ENCODE peak calls at places on chromosomes 12 and 14, in six cellular contexts. One of them, this sample, is unnamed. For H3K4me1, the result is how much of the 10 kb centered on the place peaks cover.

GRCh38 chr12:115736360-115736759 is 541.1 kb downstream of the MED13L start:
- DNase-seq in stomach: no peak
- DNase-seq in A549: no peak
- DNase-seq in left ventricle myocardium inferior: no peak
- DNase-seq in IMR-90: no peak
- DNase-seq in suprapubic skin: no peak
- DNase-seq in this sample: no peak

GRCh38 chr12:4011597-4011996 is 138.4 kb upstream of the PARP11 start:
- DNase-seq in stomach: no peak
- DNase-seq in A549: peak
- DNase-seq in left ventricle myocardium inferior: no peak
- DNase-seq in IMR-90: no peak
- DNase-seq in suprapubic skin: no peak
- DNase-seq in this sample: no peak

GRCh38 chr12:85057370-85057963 is 21.3 kb downstream of the LRRIQ1 start:
- DNase-seq in stomach: no peak
- DNase-seq in A549: peak
- DNase-seq in left ventricle myocardium inferior: no peak
- DNase-seq in IMR-90: peak
- DNase-seq in suprapubic skin: no peak
- DNase-seq in this sample: peak

GRCh38 chr14:55600784-55601561 is 21.0 kb downstream of the KTN1 start:
- DNase-seq in stomach: no peak
- DNase-seq in A549: peak
- DNase-seq in left ventricle myocardium inferior: no peak
- DNase-seq in IMR-90: peak
- DNase-seq in suprapubic skin: no peak
- DNase-seq in this sample: no peak

GRCh38 chr14:76196980-76197379 is 45.3 kb downstream of the GPATCH2L start:
- DNase-seq in stomach: no peak
- DNase-seq in A549: no peak
- DNase-seq in left ventricle myocardium inferior: no peak
- DNase-seq in IMR-90: no peak
- DNase-seq in suprapubic skin: no peak
- DNase-seq in this sample: no peak

GRCh38 chr14:54881761-54882401 is 20.7 kb downstream of the GCH1 start:
- DNase-seq in stomach: no peak
- DNase-seq in A549: no peak
- DNase-seq in left ventricle myocardium inferior: no peak
- DNase-seq in IMR-90: peak
- DNase-seq in suprapubic skin: no peak
- DNase-seq in this sample: no peak

GRCh38 chr12:95615735-95616134 is 64.5 kb upstream of the USP44 start:
- DNase-seq in stomach: no peak
- DNase-seq in A549: no peak
- DNase-seq in left ventricle myocardium inferior: no peak
- DNase-seq in IMR-90: peak
- DNase-seq in suprapubic skin: no peak
- DNase-seq in this sample: no peak

GRCh38 chr14:83994020-83994419 is 1535.9 kb upstream of the FLRT2 start:
- DNase-seq in stomach: no peak
- DNase-seq in A549: no peak
- DNase-seq in left ventricle myocardium inferior: no peak
- DNase-seq in IMR-90: peak
- DNase-seq in suprapubic skin: no peak
- DNase-seq in this sample: no peak

GRCh38 chr12:122421815-122422737 is at the start of gene CLIP1:
- DNase-seq in stomach: peak
- DNase-seq in A549: peak
- DNase-seq in left ventricle myocardium inferior: peak
- DNase-seq in IMR-90: peak
- DNase-seq in suprapubic skin: peak
- DNase-seq in this sample: peak

GRCh38 chr14:90301580-90302181 is 30.1 kb downstream of the NRDE2 start:
- DNase-seq in stomach: no peak
- DNase-seq in A549: peak
- DNase-seq in left ventricle myocardium inferior: no peak
- DNase-seq in IMR-90: peak
- DNase-seq in suprapubic skin: no peak
- DNase-seq in this sample: no peak

GRCh38 chr14:80215756-80216581 is 4.7 kb upstream of the DIO2 start:
- DNase-seq in stomach: peak
- DNase-seq in A549: peak
- DNase-seq in left ventricle myocardium inferior: peak
- DNase-seq in IMR-90: peak
- DNase-seq in suprapubic skin: no peak
- DNase-seq in this sample: no peak

GRCh38 chr14:85595981-85596380 is 66.0 kb downstream of the FLRT2 start:
- DNase-seq in stomach: no peak
- DNase-seq in A549: no peak
- DNase-seq in left ventricle myocardium inferior: no peak
- DNase-seq in IMR-90: no peak
- DNase-seq in suprapubic skin: no peak
- DNase-seq in this sample: no peak

DNA sequence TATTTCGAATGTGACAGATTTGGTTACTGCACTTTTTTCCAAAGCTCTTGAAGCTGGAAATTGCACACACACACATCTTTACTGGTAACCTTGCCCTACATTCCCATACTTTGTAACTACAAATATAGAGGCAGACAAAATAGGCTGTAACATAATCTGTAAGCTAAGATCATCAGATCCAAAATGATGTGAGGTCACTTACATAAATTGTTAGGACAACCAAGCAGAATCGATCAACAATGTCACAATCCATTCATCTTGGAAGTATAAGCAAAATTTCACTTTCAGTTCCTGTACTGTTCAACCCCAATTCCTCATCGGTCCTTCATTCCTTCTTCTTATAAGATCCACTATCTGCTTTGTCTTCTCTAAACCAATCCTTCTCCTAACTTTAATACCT is 72.6 kb downstream of the EPS8 start:
- DNase-seq in stomach: no peak
- DNase-seq in A549: no peak
- DNase-seq in left ventricle myocardium inferior: no peak
- DNase-seq in IMR-90: no peak
- DNase-seq in suprapubic skin: no peak
- DNase-seq in this sample: no peak
- H3K4me1 ChIP-seq in stomach: under half
- H3K4me1 ChIP-seq in A549: half or more
- H3K4me1 ChIP-seq in left ventricle myocardium inferior: half or more
- H3K4me1 ChIP-seq in IMR-90: under half
- H3K4me1 ChIP-seq in suprapubic skin: under half
- H3K4me1 ChIP-seq in this sample: under half

GRCh38 chr12:53660064-53660463 is 15.8 kb downstream of the ATP5MC2 start:
- DNase-seq in stomach: no peak
- DNase-seq in A549: no peak
- DNase-seq in left ventricle myocardium inferior: no peak
- DNase-seq in IMR-90: no peak
- DNase-seq in suprapubic skin: no peak
- DNase-seq in this sample: no peak

GRCh38 chr12:53659609-53660008 is 16.3 kb downstream of the ATP5MC2 start:
- DNase-seq in stomach: no peak
- DNase-seq in A549: no peak
- DNase-seq in left ventricle myocardium inferior: no peak
- DNase-seq in IMR-90: peak
- DNase-seq in suprapubic skin: no peak
- DNase-seq in this sample: no peak

GRCh38 chr12:53659011-53659551 is 16.8 kb downstream of the ATP5MC2 start:
- DNase-seq in stomach: peak
- DNase-seq in A549: peak
- DNase-seq in left ventricle myocardium inferior: no peak
- DNase-seq in IMR-90: peak
- DNase-seq in suprapubic skin: no peak
- DNase-seq in this sample: no peak

GRCh38 chr12:53653595-53653994 is 22.3 kb downstream of the ATP5MC2 start:
- DNase-seq in stomach: no peak
- DNase-seq in A549: no peak
- DNase-seq in left ventricle myocardium inferior: no peak
- DNase-seq in IMR-90: no peak
- DNase-seq in suprapubic skin: no peak
- DNase-seq in this sample: no peak

DNA sequence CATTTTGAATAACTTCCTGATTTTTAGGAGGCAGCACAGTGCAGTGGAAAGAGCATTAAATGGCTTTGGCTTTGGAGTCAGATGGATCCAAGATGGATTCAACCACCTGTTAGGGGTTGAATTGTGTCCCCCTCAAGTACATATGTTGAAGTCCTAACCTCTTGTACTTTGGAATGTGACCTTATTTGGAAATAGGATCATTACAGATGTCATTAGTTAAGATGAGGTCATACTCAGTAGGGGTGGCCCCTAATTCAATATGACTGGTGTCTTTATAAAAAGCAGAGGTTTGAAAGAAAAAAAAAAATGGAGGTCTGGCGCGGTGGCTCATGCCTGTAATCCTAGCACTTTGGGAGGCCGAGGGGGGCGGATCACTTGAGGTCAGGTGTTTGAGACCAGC is 18.8 kb downstream of the ATP5MC2 start:
- DNase-seq in stomach: no peak
- DNase-seq in A549: no peak
- DNase-seq in left ventricle myocardium inferior: no peak
- DNase-seq in IMR-90: no peak
- DNase-seq in suprapubic skin: no peak
- DNase-seq in this sample: no peak
- H3K27ac ChIP-seq in stomach: peak
- H3K27ac ChIP-seq in A549: no peak
- H3K27ac ChIP-seq in left ventricle myocardium inferior: peak
- H3K27ac ChIP-seq in IMR-90: no peak
- H3K27ac ChIP-seq in suprapubic skin: no peak
- H3K27ac ChIP-seq in this sample: no peak

GRCh38 chr14:68947802-68948201 is 31.3 kb downstream of the ACTN1 start:
- DNase-seq in stomach: peak
- DNase-seq in A549: peak
- DNase-seq in left ventricle myocardium inferior: peak
- DNase-seq in IMR-90: peak
- DNase-seq in suprapubic skin: no peak
- DNase-seq in this sample: peak
- H3K4me1 ChIP-seq in stomach: half or more
- H3K4me1 ChIP-seq in A549: half or more
- H3K4me1 ChIP-seq in left ventricle myocardium inferior: half or more
- H3K4me1 ChIP-seq in IMR-90: half or more
- H3K4me1 ChIP-seq in suprapubic skin: half or more
- H3K4me1 ChIP-seq in this sample: half or more

GRCh38 chr12:8452976-8453616 is 2.7 kb upstream of the CLEC6A start:
- DNase-seq in stomach: no peak
- DNase-seq in A549: no peak
- DNase-seq in left ventricle myocardium inferior: no peak
- DNase-seq in IMR-90: no peak
- DNase-seq in suprapubic skin: no peak
- DNase-seq in this sample: no peak

GRCh38 chr12:8455281-8455680 is 481 bp upstream of the CLEC6A start:
- DNase-seq in stomach: no peak
- DNase-seq in A549: no peak
- DNase-seq in left ventricle myocardium inferior: no peak
- DNase-seq in IMR-90: no peak
- DNase-seq in suprapubic skin: no peak
- DNase-seq in this sample: no peak

GRCh38 chr12:8452036-8452435 is 3.7 kb upstream of the CLEC6A start:
- DNase-seq in stomach: no peak
- DNase-seq in A549: no peak
- DNase-seq in left ventricle myocardium inferior: no peak
- DNase-seq in IMR-90: no peak
- DNase-seq in suprapubic skin: no peak
- DNase-seq in this sample: no peak

GRCh38 chr12:8453796-8454195 is 2.0 kb upstream of the CLEC6A start:
- DNase-seq in stomach: no peak
- DNase-seq in A549: no peak
- DNase-seq in left ventricle myocardium inferior: no peak
- DNase-seq in IMR-90: no peak
- DNase-seq in suprapubic skin: no peak
- DNase-seq in this sample: no peak

GRCh38 chr12:8455727-8456360 is at the start of gene CLEC6A:
- DNase-seq in stomach: no peak
- DNase-seq in A549: no peak
- DNase-seq in left ventricle myocardium inferior: no peak
- DNase-seq in IMR-90: no peak
- DNase-seq in suprapubic skin: no peak
- DNase-seq in this sample: no peak
- H3K27ac ChIP-seq in stomach: no peak
- H3K27ac ChIP-seq in A549: no peak
- H3K27ac ChIP-seq in left ventricle myocardium inferior: no peak
- H3K27ac ChIP-seq in IMR-90: no peak
- H3K27ac ChIP-seq in suprapubic skin: no peak
- H3K27ac ChIP-seq in this sample: no peak

This sample was measured in adrenal gland.